ENCODE peak calls at places on chromosome 9, in ten cellular contexts. T, V, G, K, U, X, M, A, R and F are unnamed samples.

GRCh38 chr9:99635032-99635431 is 186.7 kb upstream of the NR4A3 start:
- DNase-seq in M (no peak), U (no peak), R (no peak), T (peak; percentile 24), V (peak; percentile 10), X (no peak), G (no peak), A (no peak), K (no peak), F (no peak)

GRCh38 chr9:72315510-72316287 is 49.3 kb downstream of the ZFAND5 start:
- DNase-seq in M (no peak), G (no peak), K (peak; percentile 68), V (peak; percentile 16), T (peak; percentile 64), U (peak; percentile 22), X (no peak), R (no peak), A (peak; percentile 91), F (no peak)

GRCh38 chr9:73579823-73580222 is 428.2 kb downstream of the ANXA1 start:
- DNase-seq in T (peak; percentile 17), V (no peak), G (no peak), M (no peak), K (no peak), R (no peak), A (no peak), X (no peak), U (no peak), F (no peak)

GRCh38 chr9:113564804-113565237 is 101.3 kb downstream of the RGS3 start:
- DNase-seq in A (no peak), T (peak; percentile 81), X (peak; percentile 80), U (peak; percentile 62), V (peak; percentile 61), M (no peak), G (no peak), K (peak; percentile 74), R (peak; percentile 66), F (peak; percentile 98)

GRCh38 chr9:124259273-124260078 is 1.7 kb downstream of the NEK6 start:
- DNase-seq in M (no peak), A (peak; percentile 84), X (peak; percentile 74), K (peak; percentile 79), G (no peak), V (peak; percentile 91), T (peak; percentile 93), U (peak; percentile 81), R (no peak), F (peak; percentile 97)

GRCh38 chr9:109806506-109807115 is 26.6 kb downstream of the PALM2AKAP2 start:
- DNase-seq in G (no peak), T (peak; percentile 75), U (no peak), R (no peak), V (peak; percentile 66), X (no peak), A (no peak), M (no peak), K (no peak), F (no peak)

GRCh38 chr9:101029300-101030021 is 934 bp downstream of the PLPPR1 start:
- DNase-seq in U (no peak), G (no peak), M (no peak), A (no peak), K (no peak), T (no peak), X (no peak), R (peak; percentile 26), V (no peak), F (no peak)

GRCh38 chr9:27483576-27483975 is 40.5 kb upstream of the IFNK start:
- DNase-seq in A (no peak), X (no peak), V (no peak), G (no peak), R (no peak), U (no peak), K (no peak), T (no peak), M (no peak), F (no peak)

GRCh38 chr9:136921718-136922117 is 22.8 kb downstream of the FBXW5 start:
- DNase-seq in X (no peak), V (no peak), M (no peak), K (no peak), G (no peak), U (no peak), A (no peak), T (no peak), R (peak; percentile 32), F (no peak)

GRCh38 chr9:33229359-33230120 is 10.4 kb upstream of the SPINK4 start:
- DNase-seq in X (no peak), K (peak; percentile 90), G (no peak), U (no peak), T (no peak), V (no peak), A (peak; percentile 98), M (no peak), R (no peak), F (no peak)

GRCh38 chr9:98218562-98219363 is 26.3 kb upstream of the CORO2A start:
- DNase-seq in A (no peak), K (peak; percentile 68), R (no peak), U (no peak), V (peak; percentile 27), X (peak; percentile 38), T (peak; percentile 59), M (no peak), G (no peak), F (no peak)

GRCh38 chr9:109250311-109250741 is 70.5 kb downstream of the EPB41L4B start:
- DNase-seq in V (no peak), U (no peak), T (no peak), R (no peak), A (no peak), G (no peak), K (no peak), X (no peak), M (no peak), F (no peak)

GRCh38 chr9:4887556-4887955 is 94.8 kb downstream of the RCL1 start:
- DNase-seq in X (no peak), G (no peak), M (no peak), U (peak; percentile 7), A (no peak), R (peak; percentile 34), V (peak; percentile 65), K (no peak), T (peak; percentile 70), F (no peak)

GRCh38 chr9:82021198-82021597 is 32.6 kb downstream of the SPATA31D1 start:
- DNase-seq in V (peak; percentile 98), R (no peak), A (peak; percentile 77), M (no peak), K (peak; percentile 26), T (peak; percentile 100), U (no peak), X (no peak), G (no peak), F (peak; percentile 62)

GRCh38 chr9:123275381-123275780 is 7.0 kb upstream of the STRBP start:
- DNase-seq in R (no peak), G (no peak), X (no peak), K (no peak), A (no peak), M (no peak), U (no peak), T (no peak), V (no peak), F (no peak)

GRCh38 chr9:134245179-134245578 is 80.8 kb upstream of the RNU6ATAC start:
- DNase-seq in V (no peak), M (no peak), T (no peak), U (no peak), G (no peak), A (no peak), R (no peak), X (no peak), K (no peak), F (no peak)

GRCh38 chr9:13899924-13900323 is 414.0 kb downstream of the NFIB start:
- DNase-seq in A (no peak), G (no peak), M (no peak), K (no peak), T (no peak), U (no peak), V (no peak), R (no peak), X (no peak), F (no peak)

GRCh38 chr9:36276840-36277239 is 18.6 kb upstream of the GNE start:
- DNase-seq in U (no peak), V (peak; percentile 90), T (peak; percentile 90), M (no peak), K (peak; percentile 50), A (peak; percentile 28), X (no peak), R (peak; percentile 5), G (no peak), F (peak; percentile 92)
- H3K4me3 ChIP-seq in U (no peak overlapping the region), V (peak overlapping the region; percentile 8), T (peak overlapping the region; percentile 35), M (no peak overlapping the region), K (peak overlapping the region; percentile 74), A (no peak overlapping the region), X (no peak overlapping the region), R (no peak overlapping the region), G (no peak overlapping the region), F (peak overlapping the region; percentile 59)

DNA sequence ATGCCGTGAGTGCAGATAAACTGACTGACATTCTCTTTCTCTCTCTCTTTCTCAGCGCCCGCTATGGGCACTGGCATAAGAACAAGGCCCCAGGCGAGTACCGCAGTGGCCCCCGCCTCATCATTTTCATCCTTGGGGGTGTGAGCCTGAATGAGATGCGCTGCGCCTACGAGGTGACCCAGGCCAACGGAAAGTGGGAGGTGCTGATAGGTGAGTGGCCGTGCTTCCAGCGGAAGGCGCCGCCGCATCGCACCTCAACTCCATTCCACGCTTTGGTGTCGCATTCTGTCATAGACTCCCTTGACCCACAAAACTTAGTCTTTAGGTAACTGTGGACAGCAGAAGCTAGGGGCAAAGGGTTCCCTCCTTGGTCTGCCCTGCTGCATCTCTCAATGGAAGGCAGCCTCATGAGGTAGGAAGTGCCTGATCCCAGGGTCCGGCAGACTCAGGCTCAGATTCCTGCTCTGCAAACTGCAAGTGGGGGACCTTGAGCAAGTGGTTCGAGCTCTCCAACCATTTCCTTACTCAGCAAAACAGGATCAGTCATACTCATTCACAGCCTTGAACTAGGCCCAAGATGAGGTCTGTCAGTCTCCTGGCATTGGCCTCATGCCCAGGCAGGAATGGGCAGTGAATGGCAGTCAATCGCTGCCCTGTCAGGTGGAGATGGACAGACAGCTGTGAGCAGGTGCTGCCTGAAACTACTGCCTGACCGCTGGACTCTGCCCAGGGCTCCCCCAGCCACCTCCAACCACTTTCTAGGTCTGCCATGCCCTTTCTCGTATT is 24.2 kb upstream of the CFAP157 start:
- DNase-seq in U (no peak), X (no peak), K (no peak), T (no peak), A (no peak), G (no peak), R (no peak), V (no peak), M (no peak), F (peak; percentile 13)
- H3K27ac ChIP-seq in U (no peak overlapping the region), X (no peak overlapping the region), K (no peak overlapping the region), T (no peak overlapping the region), A (no peak overlapping the region), G (no peak overlapping the region), R (no peak overlapping the region), V (no peak overlapping the region), M (no peak overlapping the region), F (peak overlapping the region; percentile 87)

GRCh38 chr9:132587484-132587858 is 5.1 kb downstream of the BARHL1 start:
- DNase-seq in U (no peak), X (no peak), M (no peak), R (no peak), V (no peak), A (no peak), G (no peak), T (no peak), K (no peak), F (peak; percentile 84)
- H3K4me3 ChIP-seq in U (no peak overlapping the region), X (no peak overlapping the region), M (no peak overlapping the region), R (no peak overlapping the region), V (no peak overlapping the region), A (no peak overlapping the region), G (no peak overlapping the region), T (no peak overlapping the region), K (no peak overlapping the region), F (no peak overlapping the region)

GRCh38 chr9:89883401-89884341 is 278.9 kb downstream of the GADD45G start:
- DNase-seq in V (no peak), T (peak; percentile 45), X (peak; percentile 64), A (no peak), K (no peak), G (no peak), R (no peak), M (no peak), U (no peak), F (peak; percentile 4)
- H3K27ac ChIP-seq in V (no peak overlapping the region), T (no peak overlapping the region), X (no peak overlapping the region), A (no peak overlapping the region), K (no peak overlapping the region), G (no peak overlapping the region), R (no peak overlapping the region), M (no peak overlapping the region), U (no peak overlapping the region), F (no peak overlapping the region)